ENCODE peak calls at places on chromosomes 11 and 22, in seven cellular contexts. Z is A549; O is cardiac muscle cell; D is body of pancreas; U is uterus; E is astrocyte; S is CD8-positive, alpha-beta T cell. J is an unnamed sample.

GRCh38 chr11:3123316-3123715 is 41.8 kb downstream of the OSBPL5 start:
- DNase-seq in E (peak; percentile 9), U (peak; percentile 75), S (no peak), D (peak; percentile 32), O (no peak), Z (no peak), J (no peak)

GRCh38 chr11:125874556-125875124 is 12.8 kb upstream of the HYLS1 start:
- DNase-seq in S (peak; percentile 26), D (peak; percentile 67), E (peak; percentile 18), U (peak; percentile 31), O (peak; percentile 79), Z (peak; percentile 56), J (peak; percentile 71)

GRCh38 chr11:117583063-117583801 is 213.8 kb downstream of the DSCAML1 start:
- DNase-seq in E (peak; percentile 3), O (no peak), Z (no peak), D (no peak), S (no peak), U (no peak), J (no peak)

GRCh38 chr11:31045335-31045734 is 324.2 kb downstream of the DCDC1 start:
- DNase-seq in E (no peak), O (peak; percentile 35), S (no peak), D (no peak), Z (peak; percentile 29), U (no peak), J (no peak)

GRCh38 chr22:22207845-22208564 is 36.6 kb upstream of the VPREB1 start:
- DNase-seq in O (peak; percentile 82), S (peak; percentile 70), D (peak; percentile 65), U (no peak), E (peak; percentile 32), Z (peak; percentile 70), J (peak; percentile 61)

GRCh38 chr22:29031236-29031982 is 30.2 kb downstream of the C22orf31 start:
- DNase-seq in D (peak; percentile 82), S (no peak), Z (peak; percentile 91), E (peak; percentile 99), O (peak; percentile 75), U (peak; percentile 85), J (peak; percentile 96)

GRCh38 chr22:40065981-40066380 is 71.2 kb downstream of the FAM83F start:
- DNase-seq in E (no peak), Z (no peak), D (no peak), U (no peak), S (no peak), O (no peak), J (no peak)

GRCh38 chr11:65471410-65471762 is 27.5 kb upstream of the MALAT1 start:
- DNase-seq in Z (peak; percentile 91), S (peak; percentile 36), D (peak; percentile 86), E (peak; percentile 63), O (peak; percentile 81), U (peak; percentile 84), J (peak; percentile 65)

GRCh38 chr11:61151545-61152252 is 9.5 kb downstream of the VPS37C start:
- DNase-seq in O (no peak), E (no peak), S (no peak), Z (no peak), D (no peak), U (no peak), J (no peak)

GRCh38 chr11:64752106-64752970 is 7.4 kb downstream of the PYGM start:
- DNase-seq in O (no peak), D (no peak), S (no peak), E (no peak), U (no peak), Z (no peak), J (no peak)

GRCh38 chr22:45239378-45240136 is 1.1 kb downstream of the KIAA0930 start:
- DNase-seq in S (no peak), O (no peak), E (no peak), U (no peak), D (no peak), Z (no peak), J (no peak)

GRCh38 chr11:63583288-63583687 is 20.1 kb upstream of the PLAAT2 start:
- DNase-seq in D (no peak), O (no peak), Z (no peak), E (no peak), U (no peak), S (no peak), J (no peak)

GRCh38 chr11:26862801-26863200 is 131.1 kb upstream of the FIBIN start:
- DNase-seq in D (no peak), S (no peak), U (no peak), E (no peak), Z (no peak), O (no peak), J (no peak)

GRCh38 chr11:121207485-121208115 is 85.0 kb upstream of the SC5D start:
- DNase-seq in U (no peak), S (no peak), Z (no peak), O (no peak), E (no peak), D (no peak), J (no peak)

GRCh38 chr22:44659140-44659539 is 42.9 kb upstream of the PRR5 start:
- DNase-seq in S (no peak), Z (no peak), E (no peak), O (no peak), D (no peak), U (no peak), J (peak; percentile 11)

GRCh38 chr11:100760766-100761165 is 73.7 kb downstream of the ARHGAP42 start:
- DNase-seq in D (no peak), U (no peak), S (no peak), Z (no peak), O (no peak), E (no peak), J (no peak)

GRCh38 chr11:100759856-100760255 is 72.8 kb downstream of the ARHGAP42 start:
- DNase-seq in Z (no peak), O (peak; percentile 38), S (no peak), E (no peak), U (no peak), D (no peak), J (no peak)

GRCh38 chr11:100757636-100758035 is 70.5 kb downstream of the ARHGAP42 start:
- DNase-seq in O (no peak), D (no peak), E (no peak), Z (no peak), S (no peak), U (no peak), J (no peak)

GRCh38 chr11:100759106-100759505 is 72.0 kb downstream of the ARHGAP42 start:
- DNase-seq in S (no peak), E (no peak), O (peak; percentile 57), D (no peak), U (no peak), Z (no peak), J (no peak)

GRCh38 chr11:100761806-100762205 is 74.7 kb downstream of the ARHGAP42 start:
- DNase-seq in Z (no peak), U (no peak), S (no peak), E (no peak), O (no peak), D (no peak), J (no peak)
- H3K27ac ChIP-seq in Z (no peak overlapping the region), U (no peak overlapping the region), S (no peak overlapping the region), E (no peak overlapping the region), O (peak overlapping the region; percentile 80), D (no peak overlapping the region), J (no peak overlapping the region)

GRCh38 chr11:67285541-67286498 is 3.3 kb upstream of the ANKRD13D start:
- DNase-seq in U (no peak), E (no peak), O (no peak), S (peak; percentile 73), Z (no peak), D (no peak), J (no peak)

GRCh38 chr11:67284811-67285540 is 4.1 kb upstream of the ANKRD13D start:
- DNase-seq in Z (no peak), E (no peak), S (peak; percentile 15), D (no peak), U (no peak), O (no peak), J (no peak)

GRCh38 chr11:67288198-67288451 is 978 bp upstream of the ANKRD13D start:
- DNase-seq in D (no peak), O (no peak), S (no peak), Z (no peak), U (no peak), E (no peak), J (no peak)

GRCh38 chr11:67287355-67288197 is 1.5 kb upstream of the ANKRD13D start:
- DNase-seq in Z (no peak), D (no peak), E (no peak), S (peak; percentile 48), U (no peak), O (no peak), J (no peak)

DNA sequence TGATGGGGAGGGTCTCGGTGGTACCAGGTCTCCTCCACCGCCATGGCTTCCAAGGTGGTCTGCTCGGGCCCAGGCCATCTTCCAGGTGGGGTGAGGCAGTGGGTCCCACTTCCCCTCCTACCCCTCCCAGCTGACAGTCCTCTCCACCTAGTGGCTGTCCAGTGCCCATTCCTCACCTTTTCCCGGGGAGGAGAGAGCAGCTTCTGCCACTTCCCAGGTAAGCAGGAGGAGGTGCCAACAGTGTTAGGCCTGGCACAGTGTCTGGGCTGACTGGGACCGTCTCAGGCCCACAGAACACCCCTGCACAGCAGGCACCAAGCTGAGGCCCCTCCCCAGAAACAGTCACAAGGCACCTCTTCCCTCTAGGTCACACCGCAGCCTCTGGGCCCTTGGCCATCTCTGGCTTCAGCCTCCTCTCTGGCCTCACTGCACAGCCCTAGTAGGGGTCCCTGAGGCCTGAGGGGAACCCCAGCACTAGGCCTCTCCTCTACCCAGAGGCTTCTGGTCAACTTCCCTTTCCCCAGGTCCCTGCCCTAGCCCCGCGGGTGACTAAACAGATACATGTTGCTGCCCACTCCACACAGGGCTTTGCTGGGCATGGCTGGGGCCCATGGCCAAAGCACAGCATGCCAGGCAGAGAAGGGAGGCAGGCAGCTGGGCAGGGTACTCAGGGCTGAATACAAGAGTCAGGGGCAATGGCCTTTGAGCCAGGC is 2.3 kb upstream of the ANKRD13D start:
- DNase-seq in E (no peak), O (no peak), D (peak; percentile 56), Z (no peak), U (no peak), S (peak; percentile 29), J (no peak)
- TF ChIP-seq CTCF in E (no peak), O (no peak), D (no peak), Z (no peak), U (no peak), S (no peak), J (peak; percentile 33)

DNA sequence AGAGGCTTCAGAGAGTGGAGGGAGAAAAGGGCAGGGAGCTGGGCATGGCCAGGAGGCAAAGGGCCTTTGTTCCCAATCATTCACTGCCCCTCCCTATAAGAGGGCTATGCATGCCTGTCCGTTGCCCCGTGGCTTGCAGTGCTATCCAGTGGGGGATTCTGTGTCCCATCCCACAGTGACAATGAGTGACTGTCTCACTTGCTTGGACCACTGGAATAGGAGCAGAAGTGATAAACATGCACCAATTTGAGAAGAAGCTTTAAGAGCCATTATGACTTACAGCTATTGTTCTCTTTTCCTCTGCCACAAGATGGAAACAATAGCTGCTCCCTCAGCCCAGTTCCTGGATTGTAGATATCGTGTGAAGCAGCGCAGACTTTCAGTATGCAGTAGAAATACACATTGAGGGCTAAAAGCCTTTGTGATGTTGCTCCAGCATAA is 39.5 kb downstream of the GALNT18 start:
- DNase-seq in S (no peak), U (no peak), Z (no peak), D (no peak), E (no peak), O (no peak), J (no peak)
- H3K27ac ChIP-seq in S (no peak overlapping the region), U (no peak overlapping the region), Z (no peak overlapping the region), D (no peak overlapping the region), E (no peak overlapping the region), O (no peak overlapping the region), J (no peak overlapping the region)

DNA sequence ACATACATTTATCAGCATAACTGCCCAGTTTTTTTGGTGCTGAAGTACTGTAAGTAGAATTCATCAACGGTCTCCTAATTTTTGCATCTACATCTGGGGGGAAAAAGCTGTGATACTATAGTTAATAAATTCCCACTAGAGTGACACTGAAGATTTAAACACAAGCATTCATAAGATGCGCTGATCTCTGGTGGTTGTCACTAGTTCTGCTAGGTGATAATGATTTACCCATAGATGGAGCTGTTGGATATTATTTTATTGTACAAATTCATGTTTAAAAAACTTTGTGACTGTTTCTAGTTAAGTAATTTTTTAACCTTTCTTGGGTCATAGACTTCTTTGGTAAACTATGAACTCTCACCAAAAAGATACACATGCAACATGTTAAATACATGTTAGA is 106.6 kb downstream of the EMSY start:
- DNase-seq in Z (no peak), E (no peak), O (no peak), S (no peak), U (no peak), D (no peak), J (no peak)
- TF ChIP-seq CTCF in Z (peak; percentile 39), E (peak; percentile 23), O (no peak), S (no peak), U (no peak), D (no peak), J (peak; percentile 25)

J was measured in brain microvascular endothelial cell.